ENCODE peak calls at places on chromosomes 5 and 9, in ten cellular contexts. One of them, this sample, is unnamed. For H3K4me1, the result is how much of the 10 kb centered on the place peaks cover.

GRCh38 chr9:6449645-6450044 is 36.6 kb downstream of the UHRF2 start:
- DNase-seq in endodermal cell: no peak
- DNase-seq in left ventricle myocardium inferior: no peak
- DNase-seq in spleen: no peak
- DNase-seq in mesendoderm: peak
- DNase-seq in SJCRH30: no peak
- DNase-seq in lower lobe of right lung: no peak
- DNase-seq in HCT116: no peak
- DNase-seq in psoas muscle: no peak
- DNase-seq in aorta: no peak
- DNase-seq in this sample: peak

GRCh38 chr9:129182625-129183494 is 4.8 kb upstream of the IER5L start:
- DNase-seq in psoas muscle: peak
- DNase-seq in HCT116: no peak
- DNase-seq in mesendoderm: peak
- DNase-seq in left ventricle myocardium inferior: no peak
- DNase-seq in endodermal cell: peak
- DNase-seq in aorta: no peak
- DNase-seq in SJCRH30: peak
- DNase-seq in lower lobe of right lung: no peak
- DNase-seq in spleen: no peak
- DNase-seq in this sample: peak

GRCh38 chr9:76321185-76321828 is 72.9 kb downstream of the RFK start:
- DNase-seq in HCT116: no peak
- DNase-seq in psoas muscle: no peak
- DNase-seq in endodermal cell: no peak
- DNase-seq in SJCRH30: peak
- DNase-seq in lower lobe of right lung: no peak
- DNase-seq in left ventricle myocardium inferior: no peak
- DNase-seq in mesendoderm: peak
- DNase-seq in spleen: no peak
- DNase-seq in aorta: no peak
- DNase-seq in this sample: no peak

GRCh38 chr9:72491242-72491641 is 30.2 kb upstream of the TMC1 start:
- DNase-seq in aorta: no peak
- DNase-seq in lower lobe of right lung: no peak
- DNase-seq in HCT116: no peak
- DNase-seq in mesendoderm: no peak
- DNase-seq in psoas muscle: no peak
- DNase-seq in left ventricle myocardium inferior: no peak
- DNase-seq in spleen: no peak
- DNase-seq in SJCRH30: no peak
- DNase-seq in endodermal cell: no peak
- DNase-seq in this sample: no peak

GRCh38 chr5:96410013-96410412 is 23.0 kb downstream of the PCSK1 start:
- DNase-seq in psoas muscle: no peak
- DNase-seq in HCT116: no peak
- DNase-seq in aorta: no peak
- DNase-seq in mesendoderm: no peak
- DNase-seq in SJCRH30: no peak
- DNase-seq in endodermal cell: no peak
- DNase-seq in left ventricle myocardium inferior: no peak
- DNase-seq in lower lobe of right lung: no peak
- DNase-seq in spleen: no peak
- DNase-seq in this sample: no peak

GRCh38 chr5:136816327-136816726 is 451.0 kb upstream of the TRPC7 start:
- DNase-seq in HCT116: no peak
- DNase-seq in psoas muscle: no peak
- DNase-seq in aorta: no peak
- DNase-seq in SJCRH30: no peak
- DNase-seq in endodermal cell: no peak
- DNase-seq in left ventricle myocardium inferior: no peak
- DNase-seq in mesendoderm: no peak
- DNase-seq in spleen: no peak
- DNase-seq in lower lobe of right lung: no peak
- DNase-seq in this sample: no peak

GRCh38 chr5:84032404-84032803 is 311.7 kb upstream of the HAPLN1 start:
- DNase-seq in HCT116: no peak
- DNase-seq in spleen: no peak
- DNase-seq in aorta: no peak
- DNase-seq in left ventricle myocardium inferior: no peak
- DNase-seq in endodermal cell: no peak
- DNase-seq in lower lobe of right lung: no peak
- DNase-seq in psoas muscle: no peak
- DNase-seq in mesendoderm: no peak
- DNase-seq in SJCRH30: no peak
- DNase-seq in this sample: no peak

GRCh38 chr5:106860398-106861044 is 810.2 kb downstream of the EFNA5 start:
- DNase-seq in lower lobe of right lung: no peak
- DNase-seq in SJCRH30: no peak
- DNase-seq in aorta: no peak
- DNase-seq in mesendoderm: no peak
- DNase-seq in left ventricle myocardium inferior: no peak
- DNase-seq in psoas muscle: no peak
- DNase-seq in endodermal cell: no peak
- DNase-seq in spleen: no peak
- DNase-seq in HCT116: no peak
- DNase-seq in this sample: no peak

GRCh38 chr5:65120371-65120967 is 351.7 kb downstream of the CWC27 start:
- DNase-seq in left ventricle myocardium inferior: no peak
- DNase-seq in HCT116: no peak
- DNase-seq in lower lobe of right lung: no peak
- DNase-seq in SJCRH30: no peak
- DNase-seq in mesendoderm: no peak
- DNase-seq in psoas muscle: no peak
- DNase-seq in endodermal cell: no peak
- DNase-seq in aorta: no peak
- DNase-seq in spleen: no peak
- DNase-seq in this sample: no peak

GRCh38 chr9:90960941-90961340 is 159.3 kb downstream of the SYK start:
- DNase-seq in psoas muscle: no peak
- DNase-seq in mesendoderm: no peak
- DNase-seq in aorta: no peak
- DNase-seq in left ventricle myocardium inferior: no peak
- DNase-seq in endodermal cell: no peak
- DNase-seq in lower lobe of right lung: no peak
- DNase-seq in spleen: no peak
- DNase-seq in HCT116: no peak
- DNase-seq in SJCRH30: no peak
- DNase-seq in this sample: no peak

GRCh38 chr5:81718300-81718699 is 32.6 kb downstream of the SSBP2 start:
- DNase-seq in psoas muscle: no peak
- DNase-seq in SJCRH30: no peak
- DNase-seq in left ventricle myocardium inferior: no peak
- DNase-seq in aorta: no peak
- DNase-seq in lower lobe of right lung: no peak
- DNase-seq in spleen: no peak
- DNase-seq in mesendoderm: peak
- DNase-seq in HCT116: no peak
- DNase-seq in endodermal cell: peak
- DNase-seq in this sample: no peak

GRCh38 chr5:81717221-81717620 is 33.7 kb downstream of the SSBP2 start:
- DNase-seq in spleen: no peak
- DNase-seq in mesendoderm: no peak
- DNase-seq in lower lobe of right lung: no peak
- DNase-seq in endodermal cell: no peak
- DNase-seq in psoas muscle: no peak
- DNase-seq in aorta: no peak
- DNase-seq in left ventricle myocardium inferior: no peak
- DNase-seq in HCT116: no peak
- DNase-seq in SJCRH30: no peak
- DNase-seq in this sample: no peak

GRCh38 chr5:81717815-81718214 is 33.1 kb downstream of the SSBP2 start:
- DNase-seq in endodermal cell: no peak
- DNase-seq in aorta: no peak
- DNase-seq in SJCRH30: no peak
- DNase-seq in HCT116: no peak
- DNase-seq in left ventricle myocardium inferior: no peak
- DNase-seq in psoas muscle: no peak
- DNase-seq in spleen: no peak
- DNase-seq in lower lobe of right lung: no peak
- DNase-seq in mesendoderm: no peak
- DNase-seq in this sample: no peak

GRCh38 chr5:81721049-81721448 is 29.8 kb downstream of the SSBP2 start:
- DNase-seq in spleen: no peak
- DNase-seq in SJCRH30: no peak
- DNase-seq in lower lobe of right lung: no peak
- DNase-seq in aorta: no peak
- DNase-seq in mesendoderm: no peak
- DNase-seq in psoas muscle: no peak
- DNase-seq in endodermal cell: no peak
- DNase-seq in HCT116: no peak
- DNase-seq in left ventricle myocardium inferior: no peak
- DNase-seq in this sample: no peak

DNA sequence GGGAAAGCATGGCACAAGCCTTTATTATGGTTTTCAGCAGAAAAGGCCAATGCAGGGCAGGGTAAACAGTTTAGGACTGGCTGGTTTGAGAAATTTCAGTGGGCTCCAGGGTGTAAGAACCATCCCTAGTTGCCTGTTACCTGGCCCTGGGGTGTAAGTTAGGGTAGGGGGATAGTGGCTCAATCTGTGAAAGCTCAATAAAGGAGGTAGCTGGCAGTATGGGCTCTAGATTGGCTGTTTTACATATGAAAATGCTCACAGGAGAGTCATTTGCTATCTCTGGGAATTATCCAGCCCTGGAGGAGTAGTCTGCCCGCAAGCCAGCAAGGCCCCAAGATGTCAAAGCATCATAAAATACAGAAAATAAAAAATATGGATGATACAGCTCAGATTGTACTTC is 31.2 kb downstream of the SSBP2 start:
- DNase-seq in left ventricle myocardium inferior: no peak
- DNase-seq in psoas muscle: no peak
- DNase-seq in lower lobe of right lung: no peak
- DNase-seq in aorta: no peak
- DNase-seq in spleen: no peak
- DNase-seq in endodermal cell: no peak
- DNase-seq in SJCRH30: no peak
- DNase-seq in HCT116: no peak
- DNase-seq in mesendoderm: no peak
- DNase-seq in this sample: no peak
- H3K4me1 ChIP-seq in left ventricle myocardium inferior: half or more
- H3K4me1 ChIP-seq in psoas muscle: under half
- H3K4me1 ChIP-seq in lower lobe of right lung: under half
- H3K4me1 ChIP-seq in aorta: under half
- H3K4me1 ChIP-seq in spleen: half or more
- H3K4me1 ChIP-seq in endodermal cell: under half
- H3K4me1 ChIP-seq in SJCRH30: under half
- H3K4me1 ChIP-seq in HCT116: under half
- H3K4me1 ChIP-seq in mesendoderm: under half
- H3K4me1 ChIP-seq in this sample: under half

DNA sequence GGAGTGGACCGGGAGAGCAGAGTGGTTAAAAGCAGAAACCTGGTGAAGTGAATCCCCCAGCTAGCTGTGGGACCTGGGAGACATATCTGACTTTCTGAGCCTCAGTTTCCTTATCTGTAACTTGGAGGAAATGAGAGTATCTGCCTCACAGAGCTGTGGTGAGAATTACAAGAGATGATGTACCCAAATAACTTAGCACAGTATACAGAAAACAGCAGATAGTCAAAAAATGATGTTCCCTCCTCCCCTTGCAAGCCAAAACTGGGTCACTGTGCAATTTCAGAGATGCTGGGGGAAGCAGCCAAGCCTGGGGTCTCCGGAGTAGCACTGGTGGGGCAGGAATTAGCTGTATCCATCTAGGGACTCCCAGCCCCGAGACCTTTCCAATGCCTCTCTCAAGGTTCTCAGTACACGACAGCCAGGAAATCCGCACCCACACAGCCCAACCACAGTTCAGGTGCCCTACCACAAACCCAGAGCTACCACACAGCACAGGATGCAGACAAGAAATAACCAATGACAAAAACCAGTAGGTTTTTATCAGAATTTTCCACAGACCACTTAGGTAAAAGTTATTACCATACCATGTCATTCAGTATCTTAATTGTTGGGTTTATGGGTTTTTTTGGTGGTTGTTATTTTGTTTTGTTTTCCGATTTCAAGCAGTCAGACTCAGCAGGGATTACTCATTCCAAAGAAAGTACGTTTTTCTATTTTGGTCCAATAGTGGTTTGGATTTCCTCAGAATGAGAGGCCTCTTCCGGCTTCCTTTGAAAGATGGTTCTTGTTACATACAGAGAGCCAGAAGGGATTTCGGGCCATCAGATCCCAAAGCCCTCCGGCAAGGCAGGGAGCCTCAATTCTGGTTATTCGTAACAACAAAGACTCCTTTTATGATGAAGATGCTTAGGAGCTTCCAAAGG is 4.9 kb upstream of the HRH2 start:
- DNase-seq in spleen: no peak
- DNase-seq in left ventricle myocardium inferior: no peak
- DNase-seq in mesendoderm: no peak
- DNase-seq in SJCRH30: peak
- DNase-seq in aorta: no peak
- DNase-seq in endodermal cell: no peak
- DNase-seq in lower lobe of right lung: no peak
- DNase-seq in HCT116: no peak
- DNase-seq in psoas muscle: no peak
- DNase-seq in this sample: no peak
- H3K4me1 ChIP-seq in spleen: half or more
- H3K4me1 ChIP-seq in left ventricle myocardium inferior: under half
- H3K4me1 ChIP-seq in mesendoderm: under half
- H3K4me1 ChIP-seq in SJCRH30: under half
- H3K4me1 ChIP-seq in aorta: under half
- H3K4me1 ChIP-seq in endodermal cell: under half
- H3K4me1 ChIP-seq in lower lobe of right lung: under half
- H3K4me1 ChIP-seq in HCT116: under half
- H3K4me1 ChIP-seq in psoas muscle: under half
- H3K4me1 ChIP-seq in this sample: under half

GRCh38 chr9:94879230-94879629 is 152.7 kb downstream of the AOPEP start:
- DNase-seq in SJCRH30: no peak
- DNase-seq in spleen: no peak
- DNase-seq in psoas muscle: no peak
- DNase-seq in HCT116: no peak
- DNase-seq in aorta: no peak
- DNase-seq in endodermal cell: no peak
- DNase-seq in lower lobe of right lung: no peak
- DNase-seq in left ventricle myocardium inferior: no peak
- DNase-seq in mesendoderm: no peak
- DNase-seq in this sample: no peak
- H3K4me1 ChIP-seq in SJCRH30: under half
- H3K4me1 ChIP-seq in spleen: under half
- H3K4me1 ChIP-seq in psoas muscle: under half
- H3K4me1 ChIP-seq in HCT116: under half
- H3K4me1 ChIP-seq in aorta: under half
- H3K4me1 ChIP-seq in endodermal cell: under half
- H3K4me1 ChIP-seq in lower lobe of right lung: under half
- H3K4me1 ChIP-seq in left ventricle myocardium inferior: half or more
- H3K4me1 ChIP-seq in mesendoderm: under half
- H3K4me1 ChIP-seq in this sample: under half

DNA sequence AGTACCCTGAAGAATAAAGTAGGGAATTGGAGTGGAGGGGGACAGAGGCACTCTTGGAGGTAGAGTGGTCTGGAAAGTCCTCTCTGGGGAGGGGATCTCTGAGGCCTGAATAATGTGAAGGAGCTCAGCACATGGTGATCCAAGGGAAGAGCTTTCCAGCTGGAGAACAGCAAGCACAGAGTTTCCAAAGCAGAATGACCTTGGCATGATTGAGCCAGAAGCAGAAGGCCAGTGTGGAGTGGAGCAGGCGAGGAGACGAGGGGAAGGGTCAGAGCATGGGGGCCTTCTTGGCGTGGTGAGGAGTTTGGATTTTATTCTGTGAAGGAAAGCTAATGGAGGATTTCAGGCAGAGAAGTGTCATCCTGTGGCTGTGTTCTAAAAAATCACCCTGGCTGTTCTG is 8.3 kb downstream of the PCBD2 start:
- DNase-seq in endodermal cell: no peak
- DNase-seq in SJCRH30: no peak
- DNase-seq in mesendoderm: no peak
- DNase-seq in lower lobe of right lung: no peak
- DNase-seq in HCT116: no peak
- DNase-seq in left ventricle myocardium inferior: no peak
- DNase-seq in psoas muscle: no peak
- DNase-seq in spleen: no peak
- DNase-seq in aorta: no peak
- DNase-seq in this sample: no peak
- H3K4me1 ChIP-seq in endodermal cell: under half
- H3K4me1 ChIP-seq in SJCRH30: under half
- H3K4me1 ChIP-seq in mesendoderm: under half
- H3K4me1 ChIP-seq in lower lobe of right lung: under half
- H3K4me1 ChIP-seq in HCT116: under half
- H3K4me1 ChIP-seq in left ventricle myocardium inferior: under half
- H3K4me1 ChIP-seq in psoas muscle: under half
- H3K4me1 ChIP-seq in spleen: under half
- H3K4me1 ChIP-seq in aorta: under half
- H3K4me1 ChIP-seq in this sample: under half